ENCODE peak calls at places on chromosomes 6 and 20, in five cellular contexts. L is tibial nerve, K is uterus, I is ovary, W is transverse colon. M is an unnamed sample.

GRCh38 chr6:90256698-90257485 is 39.8 kb downstream of the BACH2 start:
- DNase-seq in W (no peak), L (no peak), I (no peak), K (no peak), M (no peak)

GRCh38 chr20:38883081-38883980 is 42.9 kb upstream of the FAM83D start:
- DNase-seq in K (no peak), L (no peak), I (no peak), W (no peak), M (peak; percentile 22)

GRCh38 chr20:23582293-23582692 is 14.0 kb upstream of the CST9L start:
- DNase-seq in I (no peak), L (no peak), K (no peak), W (no peak), M (no peak)

GRCh38 chr6:139378882-139379341 is 4.5 kb upstream of the CITED2 start:
- DNase-seq in I (no peak), L (no peak), K (no peak), W (no peak), M (no peak)

GRCh38 chr6:3549314-3549940 is 92.6 kb upstream of the SLC22A23 start:
- DNase-seq in L (no peak), I (no peak), W (no peak), K (no peak), M (no peak)

GRCh38 chr6:157656437-157657005 is 166.5 kb upstream of the SNX9 start:
- DNase-seq in L (no peak), K (no peak), W (no peak), I (no peak), M (no peak)

GRCh38 chr6:133609404-133610270 is 279.3 kb upstream of the TCF21 start:
- DNase-seq in W (no peak), K (no peak), L (no peak), I (no peak), M (no peak)

GRCh38 chr6:106906227-106906626 is 68.3 kb downstream of the CD24 start:
- DNase-seq in W (no peak), K (no peak), L (no peak), I (no peak), M (no peak)

GRCh38 chr20:47502801-47503239 is 1.1 kb downstream of the NCOA3 start:
- DNase-seq in I (no peak), W (no peak), K (no peak), L (peak; percentile 19), M (peak; percentile 5)

GRCh38 chr6:126959765-126960164 is 158.7 kb upstream of the RSPO3 start:
- DNase-seq in L (no peak), I (no peak), W (no peak), K (no peak), M (no peak)
- TF ChIP-seq POLR2A in L (no peak), I (no peak), W (no peak), K (no peak), M (no peak)

GRCh38 chr20:62481441-62482135 is 5.8 kb upstream of the GATA5 start:
- DNase-seq in I (no peak), K (no peak), W (no peak), L (no peak), M (no peak)
- TF ChIP-seq CTCF in I (no peak), K (no peak), W (no peak), L (no peak), M (no peak)

GRCh38 chr6:149862901-149863595 is 1.1 kb downstream of the LRP11 start:
- DNase-seq in K (peak; percentile 58), W (peak; percentile 67), L (peak; percentile 40), I (peak; percentile 55), M (peak; percentile 93)

GRCh38 chr6:149861603-149862423 is 2.3 kb downstream of the LRP11 start:
- DNase-seq in K (no peak), I (no peak), W (no peak), L (no peak), M (no peak)

GRCh38 chr6:149863596-149863845 is 638 bp downstream of the LRP11 start:
- DNase-seq in L (no peak), K (no peak), W (no peak), I (no peak), M (no peak)

GRCh38 chr6:149864578-149865535 is 698 bp upstream of the LRP11 start:
- DNase-seq in W (no peak), L (peak; percentile 59), K (no peak), I (no peak), M (peak; percentile 62)

GRCh38 chr6:149863846-149864577 is at the start of gene LRP11:
- DNase-seq in L (peak; percentile 67), W (peak; percentile 93), K (peak; percentile 82), I (peak; percentile 88), M (peak; percentile 91)
- TF ChIP-seq POLR2A in L (peak; percentile 44), W (peak; percentile 64), K (peak; percentile 85), I (peak; percentile 68), M (peak; percentile 71)

DNA sequence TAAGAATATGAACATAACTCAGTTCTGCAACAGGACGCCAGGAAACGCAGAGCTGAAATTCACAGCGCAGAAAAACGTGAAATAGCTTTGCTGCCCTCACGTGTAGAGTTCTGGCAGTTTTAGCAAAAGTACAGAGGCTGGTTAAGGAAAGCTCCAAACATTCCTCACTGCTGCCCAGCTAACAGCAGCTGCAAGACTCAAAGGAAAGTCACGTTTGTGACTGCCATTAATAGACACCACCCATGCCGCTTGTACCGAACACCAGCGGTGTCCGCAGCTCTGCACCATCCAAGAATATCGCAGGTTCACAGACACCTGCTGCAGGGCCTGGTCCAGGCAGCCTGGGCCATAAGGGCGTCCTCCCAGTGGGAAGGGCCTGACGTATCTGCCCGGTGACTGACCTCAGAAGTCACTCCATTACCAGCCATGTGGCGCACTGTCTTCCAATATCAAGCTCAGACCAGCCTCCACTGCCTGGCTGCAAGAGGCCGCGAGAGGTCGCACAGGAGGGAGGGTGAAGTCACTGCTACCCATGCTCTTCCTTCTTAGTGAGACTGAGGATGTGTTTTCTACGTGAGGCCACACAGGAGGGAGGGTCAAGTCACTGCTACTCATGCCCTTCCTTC is 61.4 kb downstream of the WDR27 start:
- DNase-seq in K (peak; percentile 49), L (no peak), I (no peak), W (no peak), M (no peak)
- TF ChIP-seq CTCF in K (peak; percentile 56), L (no peak), I (peak; percentile 28), W (no peak), M (no peak)

DNA sequence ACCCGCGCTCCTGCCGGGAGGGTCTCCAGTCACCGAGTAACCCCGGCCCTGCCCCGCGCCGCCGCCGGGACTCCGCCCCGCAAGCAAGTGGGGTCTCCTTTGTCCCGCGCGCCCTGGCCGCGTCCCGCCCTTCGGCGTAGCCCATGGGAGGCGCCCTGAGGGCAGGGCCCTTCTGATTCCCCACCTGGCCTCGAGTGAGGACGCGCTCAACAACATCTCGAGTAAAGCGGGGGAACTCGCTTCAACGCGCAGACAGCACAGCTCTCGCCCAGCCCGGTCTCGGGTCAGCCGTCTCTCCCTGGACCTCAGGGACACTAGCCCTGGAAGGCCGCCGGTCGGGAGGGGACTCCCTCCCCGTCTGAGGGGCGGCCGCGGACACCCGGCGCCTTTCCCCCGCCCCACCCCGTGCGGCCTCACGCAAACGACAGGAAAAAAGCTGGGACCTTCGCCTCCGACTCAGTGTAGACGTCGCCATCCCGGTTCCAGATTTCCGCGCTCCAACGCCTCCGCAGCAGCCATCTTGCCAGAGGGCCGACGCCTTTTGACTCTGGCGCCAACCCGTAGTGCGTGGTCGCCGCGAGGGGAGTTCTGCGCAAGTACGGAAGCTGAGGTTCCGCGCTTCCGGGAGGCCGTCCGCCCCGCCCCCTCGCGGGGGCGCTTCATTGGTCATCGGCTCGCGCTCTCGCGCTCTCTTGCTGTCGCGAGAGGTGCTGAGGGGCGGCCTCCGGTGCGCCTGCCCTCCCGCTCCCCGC is 418 bp upstream of the GID8 start:
- DNase-seq in W (peak; percentile 98), I (peak; percentile 98), K (peak; percentile 98), L (peak; percentile 93), M (peak; percentile 96)
- TF ChIP-seq POLR2A in W (peak; percentile 84), I (peak; percentile 79), K (peak; percentile 49), L (no peak), M (peak; percentile 64)

DNA sequence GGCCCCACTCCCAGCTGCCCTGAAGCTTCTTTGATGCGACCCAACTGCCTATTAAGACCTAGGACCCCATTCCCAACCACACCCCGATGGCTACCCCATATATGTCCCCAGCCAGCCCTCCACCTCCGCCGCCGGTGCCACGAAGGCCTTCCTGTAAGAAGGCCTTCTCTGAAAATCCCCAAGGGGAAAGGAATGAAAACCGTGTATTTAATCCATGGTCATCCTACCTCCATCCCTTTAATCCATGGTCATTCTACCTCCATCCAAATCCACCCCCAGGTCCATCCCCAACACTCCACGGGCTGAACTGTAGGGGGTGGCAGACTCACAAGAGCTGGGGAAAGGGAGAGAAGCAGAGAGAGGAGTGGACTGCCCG is 545 bp upstream of the VSX1 start:
- DNase-seq in I (no peak), W (no peak), K (no peak), L (no peak), M (no peak)
- TF ChIP-seq CTCF in I (no peak), W (no peak), K (no peak), L (no peak), M (no peak)

M was measured in thyroid gland.